ENCODE peak calls at places on chromosomes 3 and 15, in nine cellular contexts. D is stimulated activated effector memory CD8-positive, alpha-beta T cell treated with anti-CD3 and anti-CD28 coated beads, Interleukin-12 subunit alpha, Interleukin-12 subunit beta, amount 100 ng/mL, for 72 hours; G is LHCN-M2; U is NCI-H510A treated with DMSO at 0.1 percent for 48 hours; I is AG20443; R is head of caudate nucleus; H is right lobe of liver; V is glutamatergic neuron; E is iPS-NIHi11. A is an unnamed sample.

GRCh38 chr15:79523266-79523665 is 91.1 kb downstream of the MINAR1 start:
- DNase-seq in R (peak), H (no peak), G (peak), E (no peak), D (no peak), V (no peak), I (no peak), U (no peak), A (no peak)

GRCh38 chr3:34248352-34248751 is 449.9 kb downstream of the PDCD6IP start:
- DNase-seq in U (no peak), V (no peak), G (no peak), R (no peak), I (no peak), D (no peak), H (no peak), E (no peak), A (no peak)

GRCh38 chr3:158727499-158728377 is 4.5 kb downstream of the RARRES1 start:
- DNase-seq in U (peak), G (peak), E (peak), D (peak), R (peak), V (no peak), I (peak), H (no peak), A (peak)

GRCh38 chr3:108486910-108487309 is 23.5 kb downstream of the MYH15 start:
- DNase-seq in R (peak), I (peak), G (peak), V (peak), E (no peak), D (no peak), H (no peak), U (peak), A (no peak)

GRCh38 chr15:55799287-55800212 is 56.6 kb upstream of the PRTG start:
- DNase-seq in E (peak), H (no peak), R (peak), U (peak), I (peak), G (peak), D (no peak), V (peak), A (peak)

GRCh38 chr3:150970665-150971327 is 1.7 kb downstream of the CLRN1 start:
- DNase-seq in U (no peak), D (no peak), V (no peak), I (peak), H (no peak), E (no peak), R (peak), G (peak), A (no peak)

GRCh38 chr3:56817646-56818045 is 15.9 kb upstream of the ARHGEF3 start:
- DNase-seq in D (no peak), H (no peak), G (no peak), R (no peak), I (no peak), U (no peak), E (no peak), V (no peak), A (no peak)

GRCh38 chr3:101036213-101036618 is 43.0 kb upstream of the ABI3BP start:
- DNase-seq in D (no peak), I (peak), R (no peak), E (peak), U (no peak), V (no peak), G (peak), H (no peak), A (no peak)

GRCh38 chr3:22474706-22475470 is 723.9 kb upstream of the ZNF385D start:
- DNase-seq in R (no peak), I (no peak), H (no peak), D (no peak), E (no peak), U (no peak), V (no peak), G (peak), A (no peak)

GRCh38 chr15:90823455-90823974 is 44.9 kb upstream of the FURIN start:
- DNase-seq in R (no peak), E (no peak), I (no peak), G (no peak), H (peak), U (no peak), D (no peak), V (no peak), A (no peak)

GRCh38 chr3:184659797-184660301 is 52.0 kb downstream of the MAGEF1 start:
- DNase-seq in R (no peak), I (peak), G (peak), D (no peak), H (no peak), U (peak), E (peak), V (no peak), A (peak)